ENCODE peak calls at places on chromosomes 7 and 10, in six cellular contexts. O is astrocyte of the spinal cord, B is cardiac muscle cell, A is pons, X is ELR, Y is ELF-1. S is an unnamed sample.

GRCh38 chr7:138785587-138786437 is 12.0 kb upstream of the TMEM213 start:
- DNase-seq in O (no peak), B (peak), A (no peak), X (peak), Y (peak), S (no peak)

GRCh38 chr7:42272793-42273665 is 36.0 kb upstream of the GLI3 start:
- DNase-seq in O (peak), B (peak), A (no peak), X (peak), Y (peak), S (no peak)

GRCh38 chr10:17234541-17234940 is 6.5 kb downstream of the VIM start:
- DNase-seq in O (no peak), B (no peak), A (no peak), X (no peak), Y (no peak), S (no peak)

GRCh38 chr10:97210576-97210975 is 24.8 kb upstream of the SLIT1 start:
- DNase-seq in O (peak), B (peak), A (peak), X (peak), Y (peak), S (peak)

GRCh38 chr10:97406064-97406463 is 4.9 kb upstream of the RRP12 start:
- DNase-seq in O (no peak), B (no peak), A (peak), X (no peak), Y (no peak), S (peak)

GRCh38 chr7:29797112-29797944 is 9.0 kb upstream of the WIPF3 start:
- DNase-seq in O (no peak), B (no peak), A (no peak), X (no peak), Y (no peak), S (no peak)

GRCh38 chr7:19413444-19413965 is 268.3 kb upstream of the FERD3L start:
- DNase-seq in O (peak), B (no peak), A (no peak), X (no peak), Y (no peak), S (no peak)

GRCh38 chr7:37028909-37029440 is 304.7 kb upstream of the AOAH start:
- DNase-seq in O (no peak), B (no peak), A (no peak), X (no peak), Y (no peak), S (no peak)

GRCh38 chr7:68246189-68246633 is 1249.6 kb downstream of the TYW1 start:
- DNase-seq in O (no peak), B (no peak), A (peak), X (no peak), Y (peak), S (no peak)

GRCh38 chr7:81846398-81846797 is 76.6 kb upstream of the HGF start:
- DNase-seq in O (peak), B (peak), A (peak), X (peak), Y (peak), S (peak)

GRCh38 chr10:24552346-24553016 is 171.2 kb downstream of the ARHGAP21 start:
- DNase-seq in O (no peak), B (no peak), A (no peak), X (peak), Y (peak), S (no peak)

GRCh38 chr10:81297292-81297691 is 577.7 kb upstream of the NRG3 start:
- DNase-seq in O (no peak), B (no peak), A (no peak), X (no peak), Y (no peak), S (peak)

GRCh38 chr7:149598721-149599308 is 101.2 kb upstream of the ZNF746 start:
- DNase-seq in O (peak), B (peak), A (peak), X (peak), Y (peak), S (peak)

GRCh38 chr7:1696671-1697498 is 26.8 kb downstream of the ELFN1 start:
- DNase-seq in O (no peak), B (no peak), A (no peak), X (no peak), Y (peak), S (no peak)

GRCh38 chr7:132485136-132485535 is 91.1 kb downstream of the PLXNA4 start:
- DNase-seq in O (no peak), B (no peak), A (no peak), X (no peak), Y (no peak), S (no peak)

GRCh38 chr7:400901-401485 is 111.0 kb downstream of the FOXL3 start:
- DNase-seq in O (no peak), B (no peak), A (no peak), X (no peak), Y (no peak), S (no peak)

GRCh38 chr7:86598311-86598710 is 45.4 kb upstream of the GRM3 start:
- DNase-seq in O (no peak), B (no peak), A (no peak), X (no peak), Y (peak), S (peak)

GRCh38 chr10:122499491-122499941 is 38.2 kb downstream of the HTRA1 start:
- DNase-seq in O (peak), B (peak), A (peak), X (no peak), Y (no peak), S (no peak)

GRCh38 chr10:132001238-132001977 is 19.7 kb upstream of the BNIP3 start:
- DNase-seq in O (peak), B (peak), A (no peak), X (no peak), Y (peak), S (peak)

GRCh38 chr10:48775206-48775517 is 90.5 kb downstream of the WDFY4 start:
- DNase-seq in O (no peak), B (no peak), A (no peak), X (no peak), Y (no peak), S (no peak)

GRCh38 chr10:572066-572465 is 117.4 kb downstream of the DIP2C start:
- DNase-seq in O (no peak), B (no peak), A (no peak), X (no peak), Y (no peak), S (no peak)

GRCh38 chr10:17375936-17376584 is 78.3 kb downstream of the ST8SIA6 start:
- DNase-seq in O (no peak), B (peak), A (no peak), X (peak), Y (no peak), S (peak)

GRCh38 chr10:5971886-5972285 is 5.5 kb downstream of the IL15RA start:
- DNase-seq in O (no peak), B (peak), A (no peak), X (no peak), Y (no peak), S (peak)

GRCh38 chr7:26328498-26329390 is 37.1 kb downstream of the SNX10 start:
- DNase-seq in O (no peak), B (no peak), A (no peak), X (no peak), Y (no peak), S (no peak)

GRCh38 chr7:452230-452751 is 67.4 kb downstream of the PDGFA start:
- DNase-seq in O (peak), B (peak), A (no peak), X (no peak), Y (peak), S (no peak)

GRCh38 chr10:70682920-70683600 is 10.8 kb downstream of the ADAMTS14 start:
- DNase-seq in O (no peak), B (no peak), A (no peak), X (no peak), Y (no peak), S (peak)

GRCh38 chr10:21337171-21337792 is 188.2 kb downstream of the SKIDA1 start:
- DNase-seq in O (no peak), B (no peak), A (no peak), X (no peak), Y (peak), S (no peak)

GRCh38 chr10:122495406-122496340 is 34.3 kb downstream of the HTRA1 start:
- DNase-seq in O (peak), B (peak), A (no peak), X (no peak), Y (peak), S (no peak)

GRCh38 chr7:29086545-29086944 is 59.8 kb downstream of the CPVL start:
- DNase-seq in O (no peak), B (no peak), A (no peak), X (no peak), Y (no peak), S (no peak)

GRCh38 chr7:12583181-12583580 is 12.7 kb downstream of the SCIN start:
- DNase-seq in O (no peak), B (no peak), A (peak), X (peak), Y (no peak), S (peak)

GRCh38 chr7:22445140-22445722 is 54.8 kb downstream of the STEAP1B start:
- DNase-seq in O (peak), B (peak), A (peak), X (no peak), Y (peak), S (no peak)

GRCh38 chr7:43944286-43944685 is 18.1 kb downstream of the UBE2D4 start:
- DNase-seq in O (no peak), B (no peak), A (no peak), X (peak), Y (no peak), S (no peak)

GRCh38 chr10:34555653-34556052 is 259.4 kb downstream of the PARD3 start:
- DNase-seq in O (no peak), B (no peak), A (no peak), X (peak), Y (no peak), S (no peak)